ENCODE peak calls at places on chromosomes 13 and 19, in seven cellular contexts. One of them, this sample, is unnamed.

GRCh38 chr13:23467932-23468278 is 34.4 kb upstream of the SACS start:
- DNase-seq in T-helper 9 cell: no peak
- DNase-seq in cardiac muscle cell: no peak
- DNase-seq in stimulated activated CD4-positive, alpha-beta T cell treated with anti-CD3 and anti-CD28 coated beads, Interleukin-1b, Interleukin-23, amount 100 ng/mL, for 4 hours: no peak
- DNase-seq in tibial artery: no peak
- DNase-seq in A172: no peak
- DNase-seq in heart left ventricle: no peak
- DNase-seq in this sample: no peak

GRCh38 chr19:2417881-2418406 is 9.4 kb downstream of the TIMM13 start:
- DNase-seq in cardiac muscle cell: no peak
- DNase-seq in A172: no peak
- DNase-seq in stimulated activated CD4-positive, alpha-beta T cell treated with anti-CD3 and anti-CD28 coated beads, Interleukin-1b, Interleukin-23, amount 100 ng/mL, for 4 hours: no peak
- DNase-seq in tibial artery: no peak
- DNase-seq in T-helper 9 cell: no peak
- DNase-seq in heart left ventricle: no peak
- DNase-seq in this sample: no peak

GRCh38 chr19:6856749-6857372 is 30.5 kb upstream of the ADGRE1 start:
- DNase-seq in cardiac muscle cell: no peak
- DNase-seq in T-helper 9 cell: no peak
- DNase-seq in heart left ventricle: no peak
- DNase-seq in A172: no peak
- DNase-seq in stimulated activated CD4-positive, alpha-beta T cell treated with anti-CD3 and anti-CD28 coated beads, Interleukin-1b, Interleukin-23, amount 100 ng/mL, for 4 hours: no peak
- DNase-seq in tibial artery: no peak
- DNase-seq in this sample: no peak

GRCh38 chr13:71695662-71696061 is 171.3 kb downstream of the DACH1 start:
- DNase-seq in heart left ventricle: no peak
- DNase-seq in T-helper 9 cell: no peak
- DNase-seq in stimulated activated CD4-positive, alpha-beta T cell treated with anti-CD3 and anti-CD28 coated beads, Interleukin-1b, Interleukin-23, amount 100 ng/mL, for 4 hours: no peak
- DNase-seq in cardiac muscle cell: no peak
- DNase-seq in tibial artery: no peak
- DNase-seq in A172: no peak
- DNase-seq in this sample: no peak

GRCh38 chr19:42386974-42387707 is 3.0 kb downstream of the CNFN start:
- DNase-seq in A172: peak
- DNase-seq in stimulated activated CD4-positive, alpha-beta T cell treated with anti-CD3 and anti-CD28 coated beads, Interleukin-1b, Interleukin-23, amount 100 ng/mL, for 4 hours: peak
- DNase-seq in cardiac muscle cell: peak
- DNase-seq in heart left ventricle: peak
- DNase-seq in tibial artery: peak
- DNase-seq in T-helper 9 cell: peak
- DNase-seq in this sample: peak

GRCh38 chr19:16386619-16387240 is 62.1 kb downstream of the KLF2 start:
- DNase-seq in heart left ventricle: peak
- DNase-seq in stimulated activated CD4-positive, alpha-beta T cell treated with anti-CD3 and anti-CD28 coated beads, Interleukin-1b, Interleukin-23, amount 100 ng/mL, for 4 hours: no peak
- DNase-seq in tibial artery: no peak
- DNase-seq in cardiac muscle cell: peak
- DNase-seq in A172: peak
- DNase-seq in T-helper 9 cell: peak
- DNase-seq in this sample: peak

GRCh38 chr19:52307275-52307674 is 10.3 kb downstream of the ZNF480 start:
- DNase-seq in T-helper 9 cell: no peak
- DNase-seq in cardiac muscle cell: peak
- DNase-seq in heart left ventricle: no peak
- DNase-seq in stimulated activated CD4-positive, alpha-beta T cell treated with anti-CD3 and anti-CD28 coated beads, Interleukin-1b, Interleukin-23, amount 100 ng/mL, for 4 hours: no peak
- DNase-seq in tibial artery: no peak
- DNase-seq in A172: peak
- DNase-seq in this sample: peak

GRCh38 chr13:87777395-87777794 is 106.2 kb downstream of the SLITRK5 start:
- DNase-seq in T-helper 9 cell: no peak
- DNase-seq in cardiac muscle cell: no peak
- DNase-seq in stimulated activated CD4-positive, alpha-beta T cell treated with anti-CD3 and anti-CD28 coated beads, Interleukin-1b, Interleukin-23, amount 100 ng/mL, for 4 hours: no peak
- DNase-seq in A172: peak
- DNase-seq in heart left ventricle: no peak
- DNase-seq in tibial artery: no peak
- DNase-seq in this sample: no peak

GRCh38 chr19:58033741-58034475 is at the start of gene ZSCAN1:
- DNase-seq in T-helper 9 cell: no peak
- DNase-seq in cardiac muscle cell: peak
- DNase-seq in heart left ventricle: peak
- DNase-seq in tibial artery: peak
- DNase-seq in stimulated activated CD4-positive, alpha-beta T cell treated with anti-CD3 and anti-CD28 coated beads, Interleukin-1b, Interleukin-23, amount 100 ng/mL, for 4 hours: peak
- DNase-seq in A172: no peak
- DNase-seq in this sample: peak

GRCh38 chr19:55305983-55306562 is 19.1 kb downstream of the TMEM150B start:
- DNase-seq in stimulated activated CD4-positive, alpha-beta T cell treated with anti-CD3 and anti-CD28 coated beads, Interleukin-1b, Interleukin-23, amount 100 ng/mL, for 4 hours: no peak
- DNase-seq in cardiac muscle cell: no peak
- DNase-seq in tibial artery: no peak
- DNase-seq in T-helper 9 cell: no peak
- DNase-seq in A172: peak
- DNase-seq in heart left ventricle: no peak
- DNase-seq in this sample: no peak

GRCh38 chr13:100131863-100132574 is 43.1 kb downstream of the PCCA start:
- DNase-seq in T-helper 9 cell: no peak
- DNase-seq in stimulated activated CD4-positive, alpha-beta T cell treated with anti-CD3 and anti-CD28 coated beads, Interleukin-1b, Interleukin-23, amount 100 ng/mL, for 4 hours: peak
- DNase-seq in cardiac muscle cell: peak
- DNase-seq in heart left ventricle: no peak
- DNase-seq in tibial artery: no peak
- DNase-seq in A172: peak
- DNase-seq in this sample: peak

GRCh38 chr13:29937836-29938235 is 87.4 kb upstream of the UBL3 start:
- DNase-seq in tibial artery: no peak
- DNase-seq in heart left ventricle: no peak
- DNase-seq in A172: no peak
- DNase-seq in cardiac muscle cell: no peak
- DNase-seq in stimulated activated CD4-positive, alpha-beta T cell treated with anti-CD3 and anti-CD28 coated beads, Interleukin-1b, Interleukin-23, amount 100 ng/mL, for 4 hours: no peak
- DNase-seq in T-helper 9 cell: peak
- DNase-seq in this sample: no peak

GRCh38 chr13:113585828-113586355 is 1.3 kb downstream of the TFDP1 start:
- DNase-seq in cardiac muscle cell: no peak
- DNase-seq in A172: no peak
- DNase-seq in stimulated activated CD4-positive, alpha-beta T cell treated with anti-CD3 and anti-CD28 coated beads, Interleukin-1b, Interleukin-23, amount 100 ng/mL, for 4 hours: no peak
- DNase-seq in tibial artery: peak
- DNase-seq in T-helper 9 cell: no peak
- DNase-seq in heart left ventricle: no peak
- DNase-seq in this sample: no peak

GRCh38 chr13:30871713-30872029 is 34.4 kb upstream of the MEDAG start:
- DNase-seq in tibial artery: no peak
- DNase-seq in cardiac muscle cell: no peak
- DNase-seq in A172: no peak
- DNase-seq in T-helper 9 cell: no peak
- DNase-seq in heart left ventricle: no peak
- DNase-seq in stimulated activated CD4-positive, alpha-beta T cell treated with anti-CD3 and anti-CD28 coated beads, Interleukin-1b, Interleukin-23, amount 100 ng/mL, for 4 hours: no peak
- DNase-seq in this sample: no peak